ENCODE peak calls at places on chromosome 21, in eight cellular contexts. One of them, this sample, is unnamed.
A peak's percentile ranks its signal among the peaks of the same experiment; 100 is the strongest.

GRCh38 chr21:39103689-39104088 is 79.6 kb downstream of the PSMG1 start:
- DNase-seq in cardiac fibroblast: no peak
- DNase-seq in endothelial cell: no peak
- DNase-seq in endodermal cell: peak; percentile 7
- DNase-seq in Caco-2: no peak
- DNase-seq in type B pancreatic cell: no peak
- DNase-seq in H9: no peak
- DNase-seq in astrocyte of the spinal cord: no peak
- DNase-seq in this sample: no peak

GRCh38 chr21:39527664-39528381 is 76.1 kb downstream of the SH3BGR start:
- DNase-seq in cardiac fibroblast: no peak
- DNase-seq in endothelial cell: no peak
- DNase-seq in endodermal cell: no peak
- DNase-seq in Caco-2: no peak
- DNase-seq in type B pancreatic cell: no peak
- DNase-seq in H9: no peak
- DNase-seq in astrocyte of the spinal cord: no peak
- DNase-seq in this sample: no peak

GRCh38 chr21:26776320-26777021 is 68.7 kb downstream of the ADAMTS1 start:
- DNase-seq in cardiac fibroblast: peak; percentile 89
- DNase-seq in endothelial cell: no peak
- DNase-seq in endodermal cell: no peak
- DNase-seq in Caco-2: no peak
- DNase-seq in type B pancreatic cell: no peak
- DNase-seq in H9: no peak
- DNase-seq in astrocyte of the spinal cord: peak; percentile 40
- DNase-seq in this sample: no peak

GRCh38 chr21:36079010-36079649 is 9.3 kb downstream of the CBR1 start:
- DNase-seq in cardiac fibroblast: no peak
- DNase-seq in endothelial cell: no peak
- DNase-seq in endodermal cell: no peak
- DNase-seq in Caco-2: no peak
- DNase-seq in type B pancreatic cell: no peak
- DNase-seq in H9: no peak
- DNase-seq in astrocyte of the spinal cord: no peak
- DNase-seq in this sample: no peak

GRCh38 chr21:44875341-44875740 is 1.9 kb upstream of the PTTG1IP start:
- DNase-seq in cardiac fibroblast: peak; percentile 66
- DNase-seq in endothelial cell: no peak
- DNase-seq in endodermal cell: no peak
- DNase-seq in Caco-2: peak; percentile 46
- DNase-seq in type B pancreatic cell: no peak
- DNase-seq in H9: no peak
- DNase-seq in astrocyte of the spinal cord: peak; percentile 55
- DNase-seq in this sample: no peak

GRCh38 chr21:38538353-38538752 is 40.1 kb upstream of the ERG start:
- DNase-seq in cardiac fibroblast: no peak
- DNase-seq in endothelial cell: no peak
- DNase-seq in endodermal cell: no peak
- DNase-seq in Caco-2: no peak
- DNase-seq in type B pancreatic cell: no peak
- DNase-seq in H9: no peak
- DNase-seq in astrocyte of the spinal cord: no peak
- DNase-seq in this sample: no peak

GRCh38 chr21:14290584-14290983 is 74.6 kb downstream of the RBM11 start:
- DNase-seq in cardiac fibroblast: no peak
- DNase-seq in endothelial cell: no peak
- DNase-seq in endodermal cell: no peak
- DNase-seq in Caco-2: no peak
- DNase-seq in type B pancreatic cell: no peak
- DNase-seq in H9: no peak
- DNase-seq in astrocyte of the spinal cord: no peak
- DNase-seq in this sample: no peak

GRCh38 chr21:44856131-44856530 is 17.4 kb downstream of the PTTG1IP start:
- DNase-seq in cardiac fibroblast: no peak
- DNase-seq in endothelial cell: no peak
- DNase-seq in endodermal cell: no peak
- DNase-seq in Caco-2: no peak
- DNase-seq in type B pancreatic cell: no peak
- DNase-seq in H9: no peak
- DNase-seq in astrocyte of the spinal cord: no peak
- DNase-seq in this sample: no peak

GRCh38 chr21:20215959-20216358 is 782.2 kb upstream of the NCAM2 start:
- DNase-seq in cardiac fibroblast: no peak
- DNase-seq in endothelial cell: no peak
- DNase-seq in endodermal cell: no peak
- DNase-seq in Caco-2: no peak
- DNase-seq in type B pancreatic cell: no peak
- DNase-seq in H9: no peak
- DNase-seq in astrocyte of the spinal cord: no peak
- DNase-seq in this sample: no peak

GRCh38 chr21:45004481-45005263 is 64.8 kb downstream of the SLX9 start:
- DNase-seq in cardiac fibroblast: no peak
- DNase-seq in endothelial cell: no peak
- DNase-seq in endodermal cell: no peak
- DNase-seq in Caco-2: no peak
- DNase-seq in type B pancreatic cell: no peak
- DNase-seq in H9: no peak
- DNase-seq in astrocyte of the spinal cord: no peak
- DNase-seq in this sample: no peak

GRCh38 chr21:26769613-26770188 is 75.5 kb downstream of the ADAMTS1 start:
- DNase-seq in cardiac fibroblast: peak; percentile 78
- DNase-seq in endothelial cell: peak; percentile 6
- DNase-seq in endodermal cell: no peak
- DNase-seq in Caco-2: no peak
- DNase-seq in type B pancreatic cell: no peak
- DNase-seq in H9: no peak
- DNase-seq in astrocyte of the spinal cord: peak; percentile 61
- DNase-seq in this sample: no peak

GRCh38 chr21:15014220-15014619 is 50.6 kb downstream of the NRIP1 start:
- DNase-seq in cardiac fibroblast: no peak
- DNase-seq in endothelial cell: no peak
- DNase-seq in endodermal cell: no peak
- DNase-seq in Caco-2: no peak
- DNase-seq in type B pancreatic cell: no peak
- DNase-seq in H9: no peak
- DNase-seq in astrocyte of the spinal cord: no peak
- DNase-seq in this sample: no peak

GRCh38 chr21:26177187-26177586 is 6.6 kb upstream of the APP start:
- DNase-seq in cardiac fibroblast: peak; percentile 41
- DNase-seq in endothelial cell: no peak
- DNase-seq in endodermal cell: no peak
- DNase-seq in Caco-2: no peak
- DNase-seq in type B pancreatic cell: no peak
- DNase-seq in H9: no peak
- DNase-seq in astrocyte of the spinal cord: peak; percentile 53
- DNase-seq in this sample: no peak

GRCh38 chr21:45523411-45524101 is 18.7 kb downstream of the SLC19A1 start:
- DNase-seq in cardiac fibroblast: no peak
- DNase-seq in endothelial cell: no peak
- DNase-seq in endodermal cell: peak; percentile 34
- DNase-seq in Caco-2: no peak
- DNase-seq in type B pancreatic cell: peak; percentile 64
- DNase-seq in H9: no peak
- DNase-seq in astrocyte of the spinal cord: no peak
- DNase-seq in this sample: peak; percentile 12

GRCh38 chr21:15682182-15682895 is 47.4 kb upstream of the USP25 start:
- DNase-seq in cardiac fibroblast: peak; percentile 93
- DNase-seq in endothelial cell: no peak
- DNase-seq in endodermal cell: no peak
- DNase-seq in Caco-2: no peak
- DNase-seq in type B pancreatic cell: no peak
- DNase-seq in H9: no peak
- DNase-seq in astrocyte of the spinal cord: peak; percentile 26
- DNase-seq in this sample: no peak

GRCh38 chr21:28790335-28790734 is 202.3 kb downstream of the LTN1 start:
- DNase-seq in cardiac fibroblast: no peak
- DNase-seq in endothelial cell: no peak
- DNase-seq in endodermal cell: no peak
- DNase-seq in Caco-2: no peak
- DNase-seq in type B pancreatic cell: no peak
- DNase-seq in H9: no peak
- DNase-seq in astrocyte of the spinal cord: no peak
- DNase-seq in this sample: no peak

GRCh38 chr21:28795251-28795650 is 197.4 kb downstream of the LTN1 start:
- DNase-seq in cardiac fibroblast: no peak
- DNase-seq in endothelial cell: no peak
- DNase-seq in endodermal cell: no peak
- DNase-seq in Caco-2: no peak
- DNase-seq in type B pancreatic cell: no peak
- DNase-seq in H9: no peak
- DNase-seq in astrocyte of the spinal cord: no peak
- DNase-seq in this sample: no peak

GRCh38 chr21:28791595-28792282 is 200.9 kb downstream of the LTN1 start:
- DNase-seq in cardiac fibroblast: no peak
- DNase-seq in endothelial cell: no peak
- DNase-seq in endodermal cell: no peak
- DNase-seq in Caco-2: no peak
- DNase-seq in type B pancreatic cell: no peak
- DNase-seq in H9: no peak
- DNase-seq in astrocyte of the spinal cord: no peak
- DNase-seq in this sample: no peak

GRCh38 chr21:28794341-28794970 is 198.2 kb downstream of the LTN1 start:
- DNase-seq in cardiac fibroblast: peak; percentile 40
- DNase-seq in endothelial cell: no peak
- DNase-seq in endodermal cell: no peak
- DNase-seq in Caco-2: no peak
- DNase-seq in type B pancreatic cell: no peak
- DNase-seq in H9: no peak
- DNase-seq in astrocyte of the spinal cord: no peak
- DNase-seq in this sample: no peak

DNA sequence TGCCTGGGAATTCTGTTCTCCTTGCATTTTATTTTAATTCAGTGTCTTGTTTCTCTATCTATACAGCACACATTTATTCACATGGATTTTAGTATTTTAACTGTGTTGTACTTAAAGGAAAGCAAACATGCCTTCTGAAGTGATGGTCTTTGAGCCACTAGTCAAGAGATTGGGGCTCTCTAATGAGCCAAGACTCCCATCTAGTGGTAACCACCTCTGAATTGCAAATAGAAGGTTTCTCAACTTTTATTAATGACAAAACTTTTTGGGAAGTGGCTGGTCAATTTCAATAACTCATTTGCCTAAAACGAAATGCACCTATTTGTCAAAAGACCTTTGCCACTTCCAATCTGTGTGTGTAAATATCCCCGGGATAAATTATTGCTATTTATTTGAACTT is 199.6 kb downstream of the LTN1 start:
- DNase-seq in cardiac fibroblast: peak; percentile 69
- DNase-seq in endothelial cell: no peak
- DNase-seq in endodermal cell: no peak
- DNase-seq in Caco-2: no peak
- DNase-seq in type B pancreatic cell: no peak
- DNase-seq in H9: no peak
- DNase-seq in astrocyte of the spinal cord: peak; percentile 33
- DNase-seq in this sample: no peak
- TF ChIP-seq CTCF in cardiac fibroblast: peak; percentile 52
- TF ChIP-seq CTCF in endothelial cell: no peak
- TF ChIP-seq CTCF in endodermal cell: peak; percentile 73
- TF ChIP-seq CTCF in Caco-2: peak; percentile 19
- TF ChIP-seq CTCF in type B pancreatic cell: peak; percentile 23
- TF ChIP-seq CTCF in H9: peak; percentile 59
- TF ChIP-seq CTCF in astrocyte of the spinal cord: peak; percentile 42
- TF ChIP-seq CTCF in this sample: no peak

DNA sequence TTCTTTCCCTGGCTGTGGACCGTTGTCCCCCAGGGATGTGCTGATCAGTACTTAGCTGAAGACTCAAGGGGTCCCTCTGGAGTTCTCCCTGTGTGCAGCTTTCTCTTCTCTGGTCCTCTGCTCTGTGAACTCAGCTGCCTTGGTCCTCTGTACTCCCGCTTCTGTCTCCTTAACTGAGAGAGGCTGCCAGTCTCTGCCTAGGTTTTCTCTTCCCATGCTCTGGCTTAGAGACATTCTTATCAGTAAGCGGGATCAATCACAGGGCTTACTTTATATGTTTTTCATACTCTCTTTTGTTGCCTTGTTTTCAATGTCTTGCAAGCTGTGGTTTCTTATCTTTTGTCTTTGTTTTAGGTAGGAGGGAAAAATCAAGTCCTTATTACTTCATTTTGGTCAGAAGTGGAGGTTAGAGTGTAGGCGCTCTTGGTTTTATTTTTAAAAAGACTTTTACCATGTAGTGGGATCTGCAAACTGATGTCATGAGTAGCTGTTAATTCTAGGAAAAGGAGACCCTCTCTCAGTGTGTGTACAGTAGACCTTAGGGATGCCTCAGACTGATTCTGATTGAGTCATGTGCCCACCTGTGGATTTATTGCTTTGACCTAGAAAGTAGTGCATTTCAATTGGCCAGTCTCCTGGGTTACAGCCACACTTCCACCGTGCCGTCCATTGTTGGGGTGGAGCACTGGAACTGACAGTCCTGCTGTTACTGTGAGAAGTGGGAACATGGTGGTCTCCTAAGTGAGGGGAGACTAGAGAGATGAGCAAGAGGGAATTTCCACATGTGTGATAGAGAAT is 46.6 kb downstream of the TTC3 start:
- DNase-seq in cardiac fibroblast: no peak
- DNase-seq in endothelial cell: peak; percentile 5
- DNase-seq in endodermal cell: peak; percentile 76
- DNase-seq in Caco-2: no peak
- DNase-seq in type B pancreatic cell: no peak
- DNase-seq in H9: peak; percentile 54
- DNase-seq in astrocyte of the spinal cord: no peak
- DNase-seq in this sample: no peak
- TF ChIP-seq CTCF in cardiac fibroblast: no peak
- TF ChIP-seq CTCF in endothelial cell: no peak
- TF ChIP-seq CTCF in endodermal cell: peak; percentile 71
- TF ChIP-seq CTCF in Caco-2: no peak
- TF ChIP-seq CTCF in type B pancreatic cell: no peak
- TF ChIP-seq CTCF in H9: peak; percentile 49
- TF ChIP-seq CTCF in astrocyte of the spinal cord: peak; percentile 13
- TF ChIP-seq CTCF in this sample: no peak

GRCh38 chr21:41786521-41786987 is 19.7 kb upstream of the RIPK4 start:
- DNase-seq in cardiac fibroblast: no peak
- DNase-seq in endothelial cell: no peak
- DNase-seq in endodermal cell: no peak
- DNase-seq in Caco-2: peak; percentile 67
- DNase-seq in type B pancreatic cell: no peak
- DNase-seq in H9: no peak
- DNase-seq in astrocyte of the spinal cord: peak; percentile 46
- DNase-seq in this sample: no peak
- TF ChIP-seq CTCF in cardiac fibroblast: no peak
- TF ChIP-seq CTCF in endothelial cell: no peak
- TF ChIP-seq CTCF in endodermal cell: no peak
- TF ChIP-seq CTCF in Caco-2: no peak
- TF ChIP-seq CTCF in type B pancreatic cell: no peak
- TF ChIP-seq CTCF in H9: no peak
- TF ChIP-seq CTCF in astrocyte of the spinal cord: no peak
- TF ChIP-seq CTCF in this sample: no peak

GRCh38 chr21:21373969-21374368 is 375.8 kb downstream of the NCAM2 start:
- DNase-seq in cardiac fibroblast: peak; percentile 21
- DNase-seq in endothelial cell: no peak
- DNase-seq in endodermal cell: no peak
- DNase-seq in Caco-2: no peak
- DNase-seq in type B pancreatic cell: no peak
- DNase-seq in H9: no peak
- DNase-seq in astrocyte of the spinal cord: peak; percentile 8
- DNase-seq in this sample: no peak
- TF ChIP-seq CTCF in cardiac fibroblast: peak; percentile 23
- TF ChIP-seq CTCF in endothelial cell: no peak
- TF ChIP-seq CTCF in endodermal cell: no peak
- TF ChIP-seq CTCF in Caco-2: no peak
- TF ChIP-seq CTCF in type B pancreatic cell: peak; percentile 39
- TF ChIP-seq CTCF in H9: no peak
- TF ChIP-seq CTCF in astrocyte of the spinal cord: peak; percentile 25
- TF ChIP-seq CTCF in this sample: no peak

This sample was measured in uterus.